ENCODE peak calls at places on chromosome 21, in four cellular contexts. H is NB4, X is mammary epithelial cell, U is AG04450. K is an unnamed sample.

GRCh38 chr21:23217597-23217996 is 2219.4 kb downstream of the NCAM2 start:
- DNase-seq in H (no peak), X (no peak), U (no peak), K (no peak)

GRCh38 chr21:30257773-30258172 is 25.0 kb downstream of the KRTAP24-1 start:
- DNase-seq in H (peak), X (peak), U (no peak), K (no peak)

GRCh38 chr21:43574741-43575465 is 84.4 kb downstream of the HSF2BP start:
- DNase-seq in H (peak), X (no peak), U (no peak), K (no peak)

GRCh38 chr21:42865361-42866160 is 13.8 kb downstream of the WDR4 start:
- DNase-seq in H (no peak), X (no peak), U (no peak), K (no peak)

GRCh38 chr21:32469628-32470027 is 57.1 kb downstream of the EVA1C start:
- DNase-seq in H (no peak), X (no peak), U (no peak), K (no peak)

GRCh38 chr21:42586406-42586805 is 67.0 kb upstream of the PDE9A start:
- DNase-seq in H (no peak), X (no peak), U (no peak), K (no peak)

GRCh38 chr21:33824156-33824941 is 91.3 kb downstream of the ATP5PO start:
- DNase-seq in H (no peak), X (no peak), U (no peak), K (no peak)

GRCh38 chr21:16945580-16945979 is 567.3 kb upstream of the CXADR start:
- DNase-seq in H (no peak), X (no peak), U (no peak), K (no peak)

GRCh38 chr21:46120301-46121285 is 22.7 kb downstream of the COL6A2 start:
- DNase-seq in H (no peak), X (no peak), U (no peak), K (no peak)

GRCh38 chr21:32687946-32688345 is 39.9 kb downstream of the SYNJ1 start:
- DNase-seq in H (peak), X (no peak), U (no peak), K (no peak)

GRCh38 chr21:42187976-42188653 is 30.8 kb upstream of the ABCG1 start:
- DNase-seq in H (peak), X (peak), U (no peak), K (no peak)

GRCh38 chr21:29194342-29194741 is 63.9 kb downstream of the MAP3K7CL start:
- DNase-seq in H (no peak), X (no peak), U (no peak), K (no peak)

GRCh38 chr21:29193907-29194306 is 63.5 kb downstream of the MAP3K7CL start:
- DNase-seq in H (no peak), X (no peak), U (no peak), K (no peak)

GRCh38 chr21:29196664-29197052 is 66.2 kb downstream of the MAP3K7CL start:
- DNase-seq in H (no peak), X (no peak), U (no peak), K (no peak)

GRCh38 chr21:29194847-29195246 is 64.4 kb downstream of the MAP3K7CL start:
- DNase-seq in H (no peak), X (no peak), U (no peak), K (peak)

DNA sequence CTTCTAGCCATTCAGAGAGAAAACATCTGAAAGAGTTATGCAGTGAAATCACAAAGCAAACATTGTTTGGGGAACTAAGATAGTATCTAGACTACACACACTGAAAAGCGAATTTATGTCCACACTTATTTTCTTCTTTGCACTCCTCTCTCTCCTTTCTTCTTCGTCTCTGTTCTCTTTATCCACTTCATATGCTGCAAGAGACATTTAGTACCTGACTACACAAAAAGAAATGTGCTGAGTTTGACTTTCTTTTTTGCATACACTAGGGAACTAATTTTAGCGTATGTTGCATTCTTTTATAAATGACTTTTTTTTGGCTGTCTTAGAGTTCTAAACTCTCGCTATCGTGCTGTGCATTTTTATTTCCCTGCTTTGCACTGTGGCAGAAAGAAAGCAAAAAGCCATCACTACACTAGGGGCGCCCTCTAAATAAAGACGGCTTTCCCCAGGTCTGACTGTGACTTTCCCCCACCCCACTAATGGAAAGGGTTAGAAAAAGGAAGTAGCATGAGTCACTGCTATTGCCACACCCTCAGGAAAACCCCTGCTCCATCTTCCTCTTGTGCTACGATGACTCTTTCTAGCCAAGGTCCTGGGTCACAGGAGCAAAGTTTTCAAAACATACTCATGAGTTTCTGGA is 65.7 kb downstream of the MAP3K7CL start:
- DNase-seq in H (peak), X (peak), U (peak), K (peak)
- TF ChIP-seq CTCF in H (peak), X (peak), U (peak), K (peak)

GRCh38 chr21:45105906-45106485 is 31.6 kb downstream of the ADARB1 start:
- DNase-seq in H (no peak), X (no peak), U (no peak), K (no peak)

GRCh38 chr21:45100866-45101265 is 26.5 kb downstream of the ADARB1 start:
- DNase-seq in H (no peak), X (no peak), U (no peak), K (no peak)

GRCh38 chr21:45103966-45104520 is 29.7 kb downstream of the ADARB1 start:
- DNase-seq in H (peak), X (no peak), U (no peak), K (no peak)

GRCh38 chr21:45104560-45104959 is 30.2 kb downstream of the ADARB1 start:
- DNase-seq in H (no peak), X (peak), U (no peak), K (no peak)

GRCh38 chr21:45102391-45102932 is 28.1 kb downstream of the ADARB1 start:
- DNase-seq in H (no peak), X (peak), U (no peak), K (peak)
- TF ChIP-seq CTCF in H (peak), X (peak), U (peak), K (peak)

DNA sequence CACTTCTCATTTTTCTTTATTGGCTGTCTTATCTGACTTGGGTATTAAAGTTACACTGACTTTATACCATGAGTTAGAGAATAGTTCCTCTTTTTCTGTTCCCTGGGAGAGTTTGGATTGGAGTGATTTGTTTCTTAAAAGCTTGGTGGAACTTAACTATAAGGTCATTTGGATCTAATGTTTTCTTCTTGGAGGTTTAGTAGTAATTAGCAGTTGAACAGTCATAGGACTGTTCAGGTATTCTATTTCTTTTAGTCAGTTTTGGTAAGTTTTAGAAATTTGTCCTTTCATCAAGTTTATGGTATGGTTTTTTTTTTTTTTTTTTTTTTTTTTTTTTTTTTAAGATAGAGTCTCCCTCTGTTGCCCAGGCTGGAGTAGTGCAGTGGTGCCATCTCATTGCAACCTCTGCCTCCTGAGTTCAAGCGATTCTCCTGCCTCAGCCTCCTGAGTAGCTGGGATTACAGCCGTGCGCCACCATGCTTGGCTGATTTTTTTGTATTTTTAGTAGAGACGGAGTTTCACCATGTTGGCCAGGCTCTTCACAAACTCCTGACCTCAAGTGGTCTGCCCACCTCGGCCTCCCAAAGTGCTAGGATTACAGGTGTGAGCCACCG is 6.3 kb downstream of the TTC3 start:
- DNase-seq in H (peak), X (no peak), U (no peak), K (no peak)
- TF ChIP-seq CTCF in H (peak), X (peak), U (no peak), K (peak)

GRCh38 chr21:19508844-19509243 is 1105.3 kb upstream of the TMPRSS15 start:
- DNase-seq in H (no peak), X (no peak), U (no peak), K (no peak)

GRCh38 chr21:19510057-19510456 is 1106.5 kb upstream of the TMPRSS15 start:
- DNase-seq in H (no peak), X (no peak), U (no peak), K (no peak)

GRCh38 chr21:19508442-19508841 is 1104.9 kb upstream of the TMPRSS15 start:
- DNase-seq in H (no peak), X (no peak), U (no peak), K (no peak)

GRCh38 chr21:19510653-19511052 is 1107.1 kb upstream of the TMPRSS15 start:
- DNase-seq in H (no peak), X (no peak), U (no peak), K (no peak)

DNA sequence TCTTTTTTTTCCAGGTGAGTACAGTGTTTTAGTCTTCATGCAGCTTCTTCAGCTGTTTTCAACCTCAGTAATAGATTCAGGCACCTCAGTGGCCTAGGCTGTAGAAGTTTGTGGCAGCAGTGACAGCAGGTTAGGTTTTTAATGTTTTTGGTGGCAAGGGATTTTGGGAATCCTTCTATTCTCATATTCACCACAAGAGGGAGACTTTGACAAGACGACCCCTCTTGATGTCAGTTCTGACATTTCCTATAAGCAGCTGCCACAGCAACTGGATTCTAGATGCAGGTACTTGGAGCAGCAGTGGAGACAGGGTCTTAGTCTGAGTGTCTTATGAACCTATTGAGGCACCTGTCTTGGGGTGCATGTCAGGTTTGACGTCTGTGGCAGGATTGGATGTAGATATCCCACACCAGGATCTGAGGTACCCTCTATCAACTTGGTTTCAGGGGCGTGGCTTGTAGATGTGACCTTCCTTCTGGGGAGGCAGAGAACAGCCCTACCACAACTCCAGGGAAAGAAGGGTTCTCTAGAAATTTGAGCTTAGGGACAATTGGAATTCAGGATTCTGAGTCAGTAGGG is 1104.2 kb upstream of the TMPRSS15 start:
- DNase-seq in H (peak), X (no peak), U (no peak), K (no peak)
- TF ChIP-seq CTCF in H (peak), X (no peak), U (no peak), K (peak)